ENCODE peak calls at places on chromosomes 12 and 14, in six cellular contexts. One of them, this sample, is unnamed.

GRCh38 chr14:26765768-26766550 is 168.1 kb upstream of the NOVA1 start:
- ATAC-seq in K562: no peak
- ATAC-seq in GM12878: no peak
- ATAC-seq in HepG2: no peak
- ATAC-seq in A549: peak; percentile 96
- ATAC-seq in upper lobe of left lung: peak; percentile 30
- ATAC-seq in this sample: peak; percentile 84

GRCh38 chr12:104933128-104933527 is 25.0 kb downstream of the SLC41A2 start:
- ATAC-seq in upper lobe of left lung: no peak
- ATAC-seq in A549: no peak
- ATAC-seq in GM12878: no peak
- ATAC-seq in K562: no peak
- ATAC-seq in HepG2: no peak
- ATAC-seq in this sample: no peak

GRCh38 chr12:65923228-65923627 is 98.9 kb downstream of the HMGA2 start:
- ATAC-seq in GM12878: peak; percentile 81
- ATAC-seq in A549: no peak
- ATAC-seq in upper lobe of left lung: no peak
- ATAC-seq in K562: peak; percentile 42
- ATAC-seq in HepG2: peak; percentile 28
- ATAC-seq in this sample: no peak

GRCh38 chr12:47194501-47194900 is 114.7 kb upstream of the AMIGO2 start:
- ATAC-seq in HepG2: no peak
- ATAC-seq in A549: no peak
- ATAC-seq in K562: peak; percentile 76
- ATAC-seq in GM12878: peak; percentile 65
- ATAC-seq in upper lobe of left lung: no peak
- ATAC-seq in this sample: no peak

GRCh38 chr14:51203881-51204280 is 36.2 kb upstream of the TMX1 start:
- ATAC-seq in A549: no peak
- ATAC-seq in HepG2: no peak
- ATAC-seq in K562: no peak
- ATAC-seq in GM12878: no peak
- ATAC-seq in upper lobe of left lung: no peak
- ATAC-seq in this sample: no peak

GRCh38 chr12:91633734-91634357 is 451.2 kb upstream of the DCN start:
- ATAC-seq in A549: no peak
- ATAC-seq in HepG2: no peak
- ATAC-seq in K562: peak; percentile 90
- ATAC-seq in GM12878: no peak
- ATAC-seq in upper lobe of left lung: no peak
- ATAC-seq in this sample: no peak

GRCh38 chr12:6368906-6369525 is 6.3 kb downstream of the SCNN1A start:
- ATAC-seq in HepG2: no peak
- ATAC-seq in GM12878: no peak
- ATAC-seq in K562: no peak
- ATAC-seq in A549: no peak
- ATAC-seq in upper lobe of left lung: no peak
- ATAC-seq in this sample: no peak

GRCh38 chr12:48947727-48948126 is 9.6 kb downstream of the ARF3 start:
- ATAC-seq in upper lobe of left lung: no peak
- ATAC-seq in K562: no peak
- ATAC-seq in A549: no peak
- ATAC-seq in HepG2: no peak
- ATAC-seq in GM12878: no peak
- ATAC-seq in this sample: no peak

GRCh38 chr12:28486521-28486920 is 296.3 kb downstream of the CCDC91 start:
- ATAC-seq in HepG2: no peak
- ATAC-seq in GM12878: no peak
- ATAC-seq in K562: no peak
- ATAC-seq in A549: no peak
- ATAC-seq in upper lobe of left lung: no peak
- ATAC-seq in this sample: no peak

GRCh38 chr12:114982760-114983159 is 298.8 kb upstream of the TBX3 start:
- ATAC-seq in upper lobe of left lung: no peak
- ATAC-seq in GM12878: no peak
- ATAC-seq in HepG2: no peak
- ATAC-seq in K562: peak; percentile 75
- ATAC-seq in A549: peak; percentile 39
- ATAC-seq in this sample: no peak

GRCh38 chr12:96130396-96131059 is 63.6 kb upstream of the ELK3 start:
- ATAC-seq in upper lobe of left lung: no peak
- ATAC-seq in A549: peak; percentile 54
- ATAC-seq in HepG2: no peak
- ATAC-seq in GM12878: no peak
- ATAC-seq in K562: no peak
- ATAC-seq in this sample: no peak

GRCh38 chr12:116099664-116100432 is 177.6 kb downstream of the MED13L start:
- ATAC-seq in GM12878: no peak
- ATAC-seq in HepG2: no peak
- ATAC-seq in K562: peak; percentile 42
- ATAC-seq in A549: no peak
- ATAC-seq in upper lobe of left lung: no peak
- ATAC-seq in this sample: no peak

GRCh38 chr12:71447691-71448660 is 8.4 kb downstream of the LGR5 start:
- ATAC-seq in A549: no peak
- ATAC-seq in GM12878: no peak
- ATAC-seq in HepG2: no peak
- ATAC-seq in K562: no peak
- ATAC-seq in upper lobe of left lung: no peak
- ATAC-seq in this sample: no peak

GRCh38 chr12:13211859-13212664 is 15.5 kb downstream of the EMP1 start:
- ATAC-seq in A549: peak; percentile 57
- ATAC-seq in K562: peak; percentile 74
- ATAC-seq in HepG2: peak; percentile 68
- ATAC-seq in upper lobe of left lung: no peak
- ATAC-seq in GM12878: peak; percentile 72
- ATAC-seq in this sample: peak; percentile 42

GRCh38 chr12:11706509-11707331 is 57.2 kb downstream of the ETV6 start:
- ATAC-seq in HepG2: peak; percentile 72
- ATAC-seq in K562: peak; percentile 86
- ATAC-seq in GM12878: no peak
- ATAC-seq in A549: no peak
- ATAC-seq in upper lobe of left lung: no peak
- ATAC-seq in this sample: no peak

GRCh38 chr14:87837306-87837705 is 155.7 kb downstream of the GALC start:
- ATAC-seq in K562: no peak
- ATAC-seq in GM12878: no peak
- ATAC-seq in A549: no peak
- ATAC-seq in HepG2: no peak
- ATAC-seq in upper lobe of left lung: no peak
- ATAC-seq in this sample: no peak

GRCh38 chr12:107668320-107668719 is 17.3 kb upstream of the PWP1 start:
- ATAC-seq in GM12878: no peak
- ATAC-seq in upper lobe of left lung: no peak
- ATAC-seq in K562: no peak
- ATAC-seq in A549: no peak
- ATAC-seq in HepG2: no peak
- ATAC-seq in this sample: no peak

GRCh38 chr14:72907886-72908285 is 14.0 kb upstream of the DPF3 start:
- ATAC-seq in A549: peak; percentile 63
- ATAC-seq in K562: peak; percentile 82
- ATAC-seq in HepG2: peak; percentile 50
- ATAC-seq in upper lobe of left lung: no peak
- ATAC-seq in GM12878: peak; percentile 45
- ATAC-seq in this sample: no peak

GRCh38 chr12:107329569-107330324 is 236.4 kb upstream of the CRY1 start:
- ATAC-seq in K562: no peak
- ATAC-seq in upper lobe of left lung: no peak
- ATAC-seq in A549: no peak
- ATAC-seq in HepG2: no peak
- ATAC-seq in GM12878: no peak
- ATAC-seq in this sample: no peak

GRCh38 chr12:11508699-11509098 is 113.3 kb upstream of the PRB2 start:
- ATAC-seq in HepG2: no peak
- ATAC-seq in GM12878: no peak
- ATAC-seq in upper lobe of left lung: no peak
- ATAC-seq in K562: no peak
- ATAC-seq in A549: no peak
- ATAC-seq in this sample: no peak

GRCh38 chr12:31518680-31519227 is 72.2 kb downstream of the DENND5B start:
- ATAC-seq in HepG2: no peak
- ATAC-seq in GM12878: no peak
- ATAC-seq in A549: peak; percentile 94
- ATAC-seq in upper lobe of left lung: no peak
- ATAC-seq in K562: no peak
- ATAC-seq in this sample: no peak

GRCh38 chr12:26047401-26048226 is 77.2 kb downstream of the BHLHE41 start:
- ATAC-seq in A549: no peak
- ATAC-seq in K562: no peak
- ATAC-seq in GM12878: no peak
- ATAC-seq in upper lobe of left lung: peak; percentile 51
- ATAC-seq in HepG2: peak; percentile 46
- ATAC-seq in this sample: no peak

GRCh38 chr12:12506541-12506940 is 56.1 kb downstream of the DUSP16 start:
- ATAC-seq in HepG2: peak; percentile 33
- ATAC-seq in K562: peak; percentile 74
- ATAC-seq in upper lobe of left lung: peak; percentile 58
- ATAC-seq in A549: no peak
- ATAC-seq in GM12878: peak; percentile 7
- ATAC-seq in this sample: no peak

GRCh38 chr12:110581951-110582285 is 1.2 kb downstream of the PPTC7 start:
- ATAC-seq in HepG2: peak; percentile 24
- ATAC-seq in GM12878: no peak
- ATAC-seq in K562: peak; percentile 23
- ATAC-seq in upper lobe of left lung: no peak
- ATAC-seq in A549: peak; percentile 2
- ATAC-seq in this sample: no peak

GRCh38 chr12:30830751-30831150 is 76.0 kb upstream of the CAPRIN2 start:
- ATAC-seq in upper lobe of left lung: no peak
- ATAC-seq in GM12878: no peak
- ATAC-seq in A549: no peak
- ATAC-seq in HepG2: no peak
- ATAC-seq in K562: no peak
- ATAC-seq in this sample: no peak

GRCh38 chr12:31204995-31205582 is 120.9 kb downstream of the SINHCAF start:
- ATAC-seq in HepG2: no peak
- ATAC-seq in A549: no peak
- ATAC-seq in K562: no peak
- ATAC-seq in upper lobe of left lung: no peak
- ATAC-seq in GM12878: peak; percentile 93
- ATAC-seq in this sample: no peak

GRCh38 chr12:31478425-31478824 is 112.5 kb downstream of the DENND5B start:
- ATAC-seq in HepG2: no peak
- ATAC-seq in GM12878: no peak
- ATAC-seq in K562: no peak
- ATAC-seq in A549: no peak
- ATAC-seq in upper lobe of left lung: no peak
- ATAC-seq in this sample: no peak

GRCh38 chr14:37637341-37637740 is 41.9 kb downstream of the TTC6 start:
- ATAC-seq in HepG2: no peak
- ATAC-seq in upper lobe of left lung: no peak
- ATAC-seq in K562: no peak
- ATAC-seq in A549: no peak
- ATAC-seq in GM12878: no peak
- ATAC-seq in this sample: no peak

GRCh38 chr12:92185052-92185451 is 39.4 kb upstream of the BTG1 start:
- ATAC-seq in GM12878: peak; percentile 81
- ATAC-seq in upper lobe of left lung: no peak
- ATAC-seq in A549: no peak
- ATAC-seq in K562: no peak
- ATAC-seq in HepG2: no peak
- ATAC-seq in this sample: no peak

GRCh38 chr14:101584049-101584859 is 23.0 kb downstream of the DIO3 start:
- ATAC-seq in upper lobe of left lung: no peak
- ATAC-seq in GM12878: no peak
- ATAC-seq in K562: peak; percentile 92
- ATAC-seq in A549: no peak
- ATAC-seq in HepG2: no peak
- ATAC-seq in this sample: peak; percentile 58

GRCh38 chr14:22614240-22614799 is 16.2 kb downstream of the ABHD4 start:
- ATAC-seq in HepG2: peak; percentile 88
- ATAC-seq in GM12878: peak; percentile 41
- ATAC-seq in upper lobe of left lung: peak; percentile 92
- ATAC-seq in A549: peak; percentile 93
- ATAC-seq in K562: peak; percentile 58
- ATAC-seq in this sample: peak; percentile 92
- TF ChIP-seq EP300 in HepG2: no peak
- TF ChIP-seq EP300 in GM12878: no peak
- TF ChIP-seq EP300 in upper lobe of left lung: no peak
- TF ChIP-seq EP300 in A549: no peak
- TF ChIP-seq EP300 in K562: no peak
- TF ChIP-seq EP300 in this sample: no peak

GRCh38 chr14:75282166-75282547 is 3.5 kb downstream of the FOS start:
- ATAC-seq in upper lobe of left lung: no peak
- ATAC-seq in A549: no peak
- ATAC-seq in GM12878: no peak
- ATAC-seq in HepG2: no peak
- ATAC-seq in K562: no peak
- ATAC-seq in this sample: no peak

GRCh38 chr14:75280448-75280830 is 1.8 kb downstream of the FOS start:
- ATAC-seq in HepG2: no peak
- ATAC-seq in upper lobe of left lung: no peak
- ATAC-seq in A549: no peak
- ATAC-seq in GM12878: no peak
- ATAC-seq in K562: no peak
- ATAC-seq in this sample: no peak

GRCh38 chr14:75281691-75282000 is 3.0 kb downstream of the FOS start:
- ATAC-seq in upper lobe of left lung: no peak
- ATAC-seq in GM12878: no peak
- ATAC-seq in A549: no peak
- ATAC-seq in HepG2: no peak
- ATAC-seq in K562: no peak
- ATAC-seq in this sample: no peak

GRCh38 chr14:75279739-75280447 is 1.3 kb downstream of the FOS start:
- ATAC-seq in HepG2: no peak
- ATAC-seq in upper lobe of left lung: no peak
- ATAC-seq in K562: no peak
- ATAC-seq in A549: no peak
- ATAC-seq in GM12878: no peak
- ATAC-seq in this sample: no peak

GRCh38 chr14:75280831-75281690 is 2.4 kb downstream of the FOS start:
- ATAC-seq in HepG2: no peak
- ATAC-seq in K562: no peak
- ATAC-seq in upper lobe of left lung: no peak
- ATAC-seq in GM12878: no peak
- ATAC-seq in A549: no peak
- ATAC-seq in this sample: no peak
- TF ChIP-seq POLR2A in HepG2: no peak
- TF ChIP-seq POLR2A in K562: no peak
- TF ChIP-seq POLR2A in upper lobe of left lung: peak; percentile 41
- TF ChIP-seq POLR2A in GM12878: no peak
- TF ChIP-seq POLR2A in A549: no peak
- TF ChIP-seq POLR2A in this sample: peak; percentile 66

GRCh38 chr14:105737504-105738246 is 211.3 kb downstream of the TMEM121 start:
- ATAC-seq in HepG2: no peak
- ATAC-seq in A549: no peak
- ATAC-seq in GM12878: no peak
- ATAC-seq in K562: no peak
- ATAC-seq in upper lobe of left lung: peak; percentile 47
- ATAC-seq in this sample: no peak
- H3K9me3 ChIP-seq in HepG2: no peaks in the 10 kb centered on the region
- H3K9me3 ChIP-seq in A549: no peaks in the 10 kb centered on the region
- H3K9me3 ChIP-seq in GM12878: no peaks in the 10 kb centered on the region
- H3K9me3 ChIP-seq in K562: no peaks in the 10 kb centered on the region
- H3K9me3 ChIP-seq in upper lobe of left lung: no peaks in the 10 kb centered on the region
- H3K9me3 ChIP-seq in this sample: no peaks in the 10 kb centered on the region

GRCh38 chr12:133180669-133181068 is 626 bp upstream of the ZNF268 start:
- ATAC-seq in GM12878: no peak
- ATAC-seq in HepG2: no peak
- ATAC-seq in K562: no peak
- ATAC-seq in A549: no peak
- ATAC-seq in upper lobe of left lung: no peak
- ATAC-seq in this sample: no peak

GRCh38 chr12:133181238-133181959 is at the start of gene ZNF268:
- ATAC-seq in GM12878: peak; percentile 98
- ATAC-seq in HepG2: peak; percentile 97
- ATAC-seq in A549: peak; percentile 99
- ATAC-seq in K562: peak; percentile 99
- ATAC-seq in upper lobe of left lung: peak; percentile 95
- ATAC-seq in this sample: peak; percentile 97
- TF ChIP-seq EP300 in GM12878: no peak
- TF ChIP-seq EP300 in HepG2: peak; percentile 48
- TF ChIP-seq EP300 in A549: no peak
- TF ChIP-seq EP300 in K562: peak; percentile 54
- TF ChIP-seq EP300 in upper lobe of left lung: no peak
- TF ChIP-seq EP300 in this sample: no peak

This sample was measured in gastroesophageal sphincter.